ENCODE peak calls at places on chromosome 1, in ten cellular contexts. U is uterus, T is fibroblast of lung, R is adrenal gland, D is lower lobe of right lung, Z is psoas muscle, H is cardiac fibroblast, M is SK-N-SH, L is heart left ventricle, J is left ventricle myocardium inferior. Q is an unnamed sample.

GRCh38 chr1:75134939-75135828 is 996 bp downstream of the LHX8 start:
- DNase-seq in U (no peak), T (peak), R (no peak), D (no peak), Z (no peak), H (peak), M (peak), L (no peak), J (no peak), Q (peak)

GRCh38 chr1:33985656-33986055 is 121.8 kb downstream of the HMGB4 start:
- DNase-seq in U (no peak), T (peak), R (no peak), D (no peak), Z (peak), H (peak), M (no peak), L (peak), J (no peak), Q (peak)

GRCh38 chr1:46187106-46187869 is 10.9 kb downstream of the POMGNT1 start:
- DNase-seq in U (no peak), T (no peak), R (no peak), D (peak), Z (no peak), H (no peak), M (no peak), L (no peak), J (no peak), Q (no peak)

GRCh38 chr1:39282537-39283216 is 78.2 kb downstream of the MACF1 start:
- DNase-seq in U (no peak), T (peak), R (no peak), D (no peak), Z (no peak), H (no peak), M (no peak), L (no peak), J (no peak), Q (peak)

GRCh38 chr1:221013691-221014293 is 134.5 kb downstream of the HLX start:
- DNase-seq in U (no peak), T (no peak), R (no peak), D (no peak), Z (no peak), H (no peak), M (no peak), L (no peak), J (no peak), Q (no peak)

GRCh38 chr1:43618521-43619313 is 31.2 kb upstream of the KDM4A start:
- DNase-seq in U (no peak), T (no peak), R (no peak), D (peak), Z (no peak), H (no peak), M (no peak), L (no peak), J (no peak), Q (no peak)

GRCh38 chr1:43530483-43531452 is at the start of gene PTPRF:
- DNase-seq in U (peak), T (peak), R (peak), D (peak), Z (peak), H (peak), M (peak), L (peak), J (peak), Q (no peak)

GRCh38 chr1:37423810-37424209 is 50.6 kb upstream of the ZC3H12A start:
- DNase-seq in U (no peak), T (no peak), R (no peak), D (no peak), Z (no peak), H (no peak), M (no peak), L (no peak), J (no peak), Q (no peak)

GRCh38 chr1:63987014-63987630 is 213.3 kb downstream of the ROR1 start:
- DNase-seq in U (no peak), T (peak), R (no peak), D (no peak), Z (no peak), H (peak), M (no peak), L (no peak), J (no peak), Q (peak)

DNA sequence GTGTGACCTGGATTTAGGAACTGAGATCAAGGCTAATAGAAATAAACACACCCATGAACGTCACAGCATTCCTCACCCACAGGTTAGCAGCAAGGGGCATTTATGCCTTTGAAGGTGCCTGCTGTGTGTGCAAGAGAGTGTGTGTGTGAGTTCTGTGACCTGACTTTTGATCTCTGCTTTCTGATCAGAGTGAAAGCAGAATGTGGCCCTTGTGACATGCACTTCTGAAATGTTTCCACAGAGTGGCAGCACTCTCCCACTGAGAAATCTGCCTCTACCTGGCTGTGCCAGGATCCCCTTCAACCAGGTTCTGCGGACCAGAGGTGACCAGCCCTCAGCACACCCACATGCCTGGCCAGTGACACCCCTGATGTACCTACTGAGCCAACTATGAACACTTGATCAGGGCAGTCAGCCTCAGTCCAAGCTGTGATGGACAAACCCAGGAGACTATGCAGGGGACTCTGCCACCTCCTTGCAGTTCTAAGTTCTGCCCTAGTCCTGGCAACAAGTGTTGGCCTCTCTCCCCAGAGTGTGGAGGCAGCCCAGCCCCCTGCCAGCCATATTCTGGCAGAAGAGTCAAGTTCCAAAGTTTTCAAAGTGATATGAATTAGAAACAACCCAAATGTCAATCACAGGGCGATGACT is 41.0 kb downstream of the RXRG start:
- DNase-seq in U (no peak), T (no peak), R (no peak), D (peak), Z (no peak), H (no peak), M (peak), L (no peak), J (no peak), Q (no peak)
- TF ChIP-seq CTCF in U (peak), T (peak), R (peak), D (peak), Z (peak), H (peak), M (peak), L (peak), J (peak), Q (peak)

GRCh38 chr1:94925561-94926364 is 1.1 kb downstream of the CNN3 start:
- DNase-seq in U (peak), T (peak), R (peak), D (peak), Z (peak), H (peak), M (peak), L (peak), J (peak), Q (peak)
- H3K4me3 ChIP-seq in U (peak), T (peak), R (peak), D (peak), Z (peak), H (peak), M (peak), L (peak), J (peak), Q (peak)

DNA sequence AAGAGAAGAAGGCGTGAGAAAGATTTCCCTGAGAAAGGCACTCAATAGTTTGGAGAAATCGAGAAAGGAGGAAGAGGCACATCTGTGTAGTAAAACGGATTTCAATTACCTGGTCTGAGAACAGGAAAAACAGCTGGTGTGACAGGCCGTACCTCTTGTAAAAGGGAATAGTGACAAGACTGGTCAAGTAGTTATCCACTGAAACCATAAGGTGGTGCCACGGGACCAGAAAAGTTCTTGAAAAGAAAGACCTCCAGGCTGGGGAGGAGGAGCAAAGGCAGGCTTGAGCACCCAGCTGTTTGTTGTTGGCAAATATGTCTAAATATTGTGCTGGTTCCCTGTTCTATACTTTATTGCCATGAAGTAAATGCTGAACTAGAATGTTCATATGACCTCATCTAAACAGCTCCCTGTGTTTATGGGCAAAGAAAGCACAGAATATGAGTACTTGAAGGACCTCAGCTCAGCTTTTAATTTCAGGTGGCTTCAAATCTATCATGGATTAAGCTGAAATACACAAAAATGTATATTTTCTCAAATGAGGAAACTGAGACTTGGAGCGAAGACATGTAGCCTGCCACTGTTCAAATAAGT is 4.0 kb downstream of the HAO2 start:
- DNase-seq in U (no peak), T (peak), R (peak), D (no peak), Z (no peak), H (peak), M (no peak), L (peak), J (no peak), Q (no peak)
- TF ChIP-seq CTCF in U (no peak), T (no peak), R (peak), D (no peak), Z (no peak), H (no peak), M (peak), L (no peak), J (no peak), Q (peak)

GRCh38 chr1:92480813-92481597 is 5.7 kb downstream of the GFI1 start:
- DNase-seq in U (no peak), T (no peak), R (no peak), D (peak), Z (no peak), H (no peak), M (peak), L (no peak), J (no peak), Q (no peak)

GRCh38 chr1:92483442-92484170 is 3.1 kb downstream of the GFI1 start:
- DNase-seq in U (no peak), T (no peak), R (no peak), D (peak), Z (no peak), H (no peak), M (peak), L (no peak), J (no peak), Q (no peak)

GRCh38 chr1:92481598-92482403 is 4.9 kb downstream of the GFI1 start:
- DNase-seq in U (no peak), T (no peak), R (no peak), D (peak), Z (no peak), H (no peak), M (peak), L (no peak), J (no peak), Q (no peak)

GRCh38 chr1:92482665-92483441 is 3.9 kb downstream of the GFI1 start:
- DNase-seq in U (no peak), T (no peak), R (no peak), D (peak), Z (no peak), H (no peak), M (peak), L (no peak), J (no peak), Q (no peak)

DNA sequence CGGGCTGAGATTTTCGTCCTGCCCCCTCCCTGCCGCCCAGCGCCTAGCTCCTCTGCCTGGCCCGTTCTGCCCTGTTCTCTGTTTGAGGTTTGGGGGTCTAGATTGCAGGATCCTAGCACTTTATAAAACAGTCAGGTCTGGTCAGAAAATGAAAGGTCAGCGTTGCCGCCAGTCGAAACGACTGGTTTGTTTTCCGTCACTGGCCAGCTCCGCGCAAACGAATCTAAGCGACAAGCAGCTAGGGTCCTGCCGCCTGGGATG is 4.4 kb downstream of the GFI1 start:
- DNase-seq in U (no peak), T (no peak), R (no peak), D (peak), Z (no peak), H (no peak), M (no peak), L (no peak), J (no peak), Q (no peak)
- H3K4me3 ChIP-seq in U (peak), T (peak), R (peak), D (peak), Z (peak), H (peak), M (no peak), L (peak), J (peak), Q (no peak)